ENCODE peak calls at places on chromosomes 7 and 10, in four cellular contexts. B is lower lobe of right lung; C is HCT116; F is naive thymus-derived CD8-positive, alpha-beta T cell. H is an unnamed sample.

GRCh38 chr10:7475046-7475860 is 64.4 kb upstream of the SFMBT2 start:
- DNase-seq in C (no peak), B (no peak), F (no peak), H (peak; percentile 63)

GRCh38 chr7:56040691-56041090 is 10.6 kb downstream of the PSPH start:
- DNase-seq in F (no peak), B (no peak), C (no peak), H (no peak)

GRCh38 chr7:108413782-108414492 is 42.3 kb downstream of the NRCAM start:
- DNase-seq in F (no peak), C (no peak), B (no peak), H (no peak)

GRCh38 chr7:30471205-30471604 is 7.4 kb downstream of the NOD1 start:
- DNase-seq in B (no peak), C (no peak), F (no peak), H (no peak)

GRCh38 chr10:102868976-102869289 is 337 bp upstream of the AS3MT start:
- DNase-seq in B (no peak), F (no peak), C (no peak), H (no peak)

GRCh38 chr10:109474817-109475216 is 448.5 kb downstream of the XPNPEP1 start:
- DNase-seq in F (no peak), C (no peak), B (no peak), H (no peak)

GRCh38 chr7:50981743-50982142 is 199.0 kb upstream of the GRB10 start:
- DNase-seq in F (no peak), C (no peak), B (no peak), H (no peak)

GRCh38 chr7:13945670-13946069 is 43.8 kb downstream of the ETV1 start:
- DNase-seq in C (no peak), F (no peak), B (no peak), H (no peak)

GRCh38 chr10:30436200-30436599 is 2.2 kb downstream of the MAP3K8 start:
- DNase-seq in B (no peak), C (no peak), F (no peak), H (no peak)

GRCh38 chr7:47795631-47796030 is 152.6 kb downstream of the PKD1L1 start:
- DNase-seq in B (no peak), C (no peak), F (no peak), H (no peak)

GRCh38 chr10:6617319-6618076 is 37.4 kb upstream of the PRKCQ start:
- DNase-seq in B (no peak), F (no peak), C (no peak), H (no peak)

H was measured in glutamatergic neuron.